ENCODE peak calls at places on chromosomes 13 and 19, in four cellular contexts. One of them, this sample, is unnamed.

GRCh38 chr13:83312194-83312593 is 570.1 kb downstream of the SLITRK1 start:
- DNase-seq in NCI-H1417: no peak
- DNase-seq in neural progenitor cell: no peak
- DNase-seq in RCC 7860: no peak
- DNase-seq in this sample: no peak

GRCh38 chr19:55677572-55678028 is 2.6 kb downstream of the EPN1 start:
- DNase-seq in NCI-H1417: no peak
- DNase-seq in neural progenitor cell: no peak
- DNase-seq in RCC 7860: no peak
- DNase-seq in this sample: no peak

GRCh38 chr13:28316841-28317240 is 178.1 kb downstream of the FLT1 start:
- DNase-seq in NCI-H1417: no peak
- DNase-seq in neural progenitor cell: no peak
- DNase-seq in RCC 7860: no peak
- DNase-seq in this sample: no peak

GRCh38 chr13:43390101-43390500 is 366.7 kb downstream of the DNAJC15 start:
- DNase-seq in NCI-H1417: peak; percentile 45
- DNase-seq in neural progenitor cell: no peak
- DNase-seq in RCC 7860: no peak
- DNase-seq in this sample: no peak

GRCh38 chr19:13078897-13079541 is 23.6 kb downstream of the LYL1 start:
- DNase-seq in NCI-H1417: no peak
- DNase-seq in neural progenitor cell: no peak
- DNase-seq in RCC 7860: no peak
- DNase-seq in this sample: no peak

GRCh38 chr13:38002596-38002995 is 133.0 kb upstream of the TRPC4 start:
- DNase-seq in NCI-H1417: peak; percentile 41
- DNase-seq in neural progenitor cell: no peak
- DNase-seq in RCC 7860: no peak
- DNase-seq in this sample: no peak

GRCh38 chr19:6423499-6424189 is 967 bp downstream of the KHSRP start:
- DNase-seq in NCI-H1417: no peak
- DNase-seq in neural progenitor cell: peak; percentile 75
- DNase-seq in RCC 7860: peak; percentile 19
- DNase-seq in this sample: no peak

GRCh38 chr19:55319786-55320185 is 5.4 kb downstream of the TMEM150B start:
- DNase-seq in NCI-H1417: no peak
- DNase-seq in neural progenitor cell: peak; percentile 89
- DNase-seq in RCC 7860: no peak
- DNase-seq in this sample: no peak

GRCh38 chr19:41299755-41300089 is 10.2 kb upstream of the CCDC97 start:
- DNase-seq in NCI-H1417: no peak
- DNase-seq in neural progenitor cell: no peak
- DNase-seq in RCC 7860: peak; percentile 37
- DNase-seq in this sample: no peak

This sample was measured in NCI-H1105.